ENCODE peak calls at places on chromosomes 1 and 21, in five cellular contexts. N, Z, D, L and S are unnamed samples.

GRCh38 chr1:37755290-37755689 is 9.6 kb downstream of the EPHA10 start:
- DNase-seq in Z (no peak), L (no peak), N (no peak), D (no peak), S (no peak)

GRCh38 chr1:39196244-39197215 is 8.0 kb upstream of the MACF1 start:
- DNase-seq in N (no peak), L (no peak), Z (peak; percentile 48), D (no peak), S (no peak)

GRCh38 chr1:53511933-53512806 is 53.0 kb downstream of the DMRTB1 start:
- DNase-seq in N (no peak), L (peak; percentile 32), Z (peak; percentile 42), D (peak; percentile 26), S (no peak)

GRCh38 chr1:217770895-217771294 is 139.8 kb downstream of the SPATA17 start:
- DNase-seq in Z (no peak), L (no peak), D (no peak), N (no peak), S (no peak)

GRCh38 chr1:155976062-155976912 is 2.1 kb downstream of the ARHGEF2 start:
- DNase-seq in N (peak; percentile 82), L (no peak), Z (peak; percentile 86), D (peak; percentile 47), S (no peak)

GRCh38 chr1:171803056-171803455 is 21.6 kb downstream of the METTL13 start:
- DNase-seq in N (no peak), L (no peak), Z (no peak), D (no peak), S (no peak)

GRCh38 chr21:22889445-22889844 is 1891.2 kb downstream of the NCAM2 start:
- DNase-seq in L (no peak), N (no peak), Z (no peak), D (no peak), S (no peak)

GRCh38 chr1:60990719-60991100 is 91.7 kb upstream of the NFIA start:
- DNase-seq in L (no peak), D (no peak), N (no peak), Z (no peak), S (no peak)

GRCh38 chr1:243658596-243659105 is 191.4 kb downstream of the AKT3 start:
- DNase-seq in Z (no peak), L (no peak), D (no peak), N (no peak), S (no peak)

GRCh38 chr1:218346391-218347204 is 1.5 kb downstream of the TGFB2 start:
- DNase-seq in Z (peak; percentile 64), D (no peak), L (no peak), N (no peak), S (no peak)

GRCh38 chr1:207020709-207021107 is 11.8 kb downstream of the C1orf116 start:
- DNase-seq in N (no peak), D (no peak), Z (no peak), L (no peak), S (no peak)

GRCh38 chr1:7938070-7938469 is 2.6 kb downstream of the TNFRSF9 start:
- DNase-seq in Z (no peak), N (no peak), L (no peak), D (no peak), S (no peak)

GRCh38 chr1:68229927-68230812 is 2.2 kb downstream of the WLS start:
- DNase-seq in N (no peak), Z (peak; percentile 27), L (no peak), D (no peak), S (no peak)
- H3K4me3 ChIP-seq in N (peak overlapping the region; percentile 84), Z (peak overlapping the region; percentile 56), L (peak overlapping the region; percentile 45), D (peak overlapping the region; percentile 70), S (no peak overlapping the region)

DNA sequence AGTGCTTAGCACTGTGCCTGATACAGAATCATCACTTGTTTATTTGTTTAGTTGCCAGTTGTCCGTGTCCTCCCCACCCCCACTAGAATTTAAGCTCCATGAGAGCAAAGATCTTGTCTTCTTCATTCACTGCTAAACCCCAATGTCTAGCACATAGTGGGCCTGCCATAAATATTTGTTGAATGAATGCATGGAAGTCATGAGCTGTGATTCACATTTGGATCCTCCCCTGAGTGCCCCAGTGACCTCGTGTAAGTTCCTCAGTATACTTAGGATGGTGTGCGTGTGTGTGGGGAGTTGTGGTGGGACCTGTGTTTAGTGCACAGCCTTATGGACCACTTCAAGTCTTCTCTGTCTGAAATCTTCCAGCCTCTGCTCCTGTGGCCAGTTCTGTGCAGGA is 23.1 kb downstream of the IER5 start:
- DNase-seq in D (no peak), L (no peak), Z (no peak), N (no peak), S (peak; percentile 65)
- H3K4me3 ChIP-seq in D (no peak overlapping the region), L (no peak overlapping the region), Z (no peak overlapping the region), N (no peak overlapping the region), S (no peak overlapping the region)

GRCh38 chr1:10538608-10539355 is 64.0 kb downstream of the PEX14 start:
- DNase-seq in Z (no peak), N (no peak), L (no peak), D (no peak), S (no peak)

GRCh38 chr1:10539411-10540043 is 64.8 kb downstream of the PEX14 start:
- DNase-seq in Z (no peak), L (no peak), N (no peak), D (no peak), S (no peak)

GRCh38 chr1:10534519-10534918 is 59.8 kb downstream of the PEX14 start:
- DNase-seq in L (no peak), Z (no peak), D (no peak), N (no peak), S (no peak)

GRCh38 chr1:10537082-10537766 is 62.5 kb downstream of the PEX14 start:
- DNase-seq in D (no peak), N (no peak), Z (no peak), L (no peak), S (no peak)

GRCh38 chr1:10536133-10536768 is 61.5 kb downstream of the PEX14 start:
- DNase-seq in D (no peak), L (no peak), N (no peak), Z (no peak), S (no peak)
- H3K4me3 ChIP-seq in D (no peak overlapping the region), L (no peak overlapping the region), N (no peak overlapping the region), Z (no peak overlapping the region), S (no peak overlapping the region)

DNA sequence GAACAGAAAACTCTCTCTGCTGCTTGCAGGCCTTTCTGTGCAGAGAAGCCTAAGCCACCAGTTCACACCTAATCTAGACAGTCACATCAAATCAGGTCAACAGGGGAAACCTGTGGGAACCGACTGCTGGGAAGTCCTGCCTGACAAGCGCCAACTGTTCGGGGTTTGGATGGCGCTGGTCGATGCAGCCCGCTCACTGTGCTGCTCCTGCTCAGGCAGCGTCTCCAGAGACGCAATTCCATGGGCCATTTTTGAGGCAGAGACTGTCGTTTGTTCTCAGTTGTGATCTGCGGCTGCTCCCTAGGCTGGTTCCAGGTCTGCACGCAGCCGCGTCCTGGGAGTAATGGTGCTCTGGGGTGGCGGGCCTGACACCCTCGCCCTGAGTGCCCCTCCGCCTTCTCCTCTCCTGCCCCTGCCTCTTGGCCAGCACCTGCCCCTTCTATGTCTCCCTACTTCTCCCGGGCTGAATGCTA is 1.4 kb downstream of the AGT start:
- DNase-seq in D (no peak), L (no peak), Z (no peak), N (no peak), S (no peak)
- H3K4me3 ChIP-seq in D (no peak overlapping the region), L (no peak overlapping the region), Z (no peak overlapping the region), N (no peak overlapping the region), S (no peak overlapping the region)

GRCh38 chr1:90717665-90718410 is 736 bp upstream of the BARHL2 start:
- DNase-seq in D (no peak), Z (peak; percentile 18), N (no peak), L (no peak), S (no peak)
- H3K4me3 ChIP-seq in D (peak overlapping the region; percentile 46), Z (peak overlapping the region; percentile 19), N (peak overlapping the region; percentile 35), L (no peak overlapping the region), S (peak overlapping the region; percentile 27)

DNA sequence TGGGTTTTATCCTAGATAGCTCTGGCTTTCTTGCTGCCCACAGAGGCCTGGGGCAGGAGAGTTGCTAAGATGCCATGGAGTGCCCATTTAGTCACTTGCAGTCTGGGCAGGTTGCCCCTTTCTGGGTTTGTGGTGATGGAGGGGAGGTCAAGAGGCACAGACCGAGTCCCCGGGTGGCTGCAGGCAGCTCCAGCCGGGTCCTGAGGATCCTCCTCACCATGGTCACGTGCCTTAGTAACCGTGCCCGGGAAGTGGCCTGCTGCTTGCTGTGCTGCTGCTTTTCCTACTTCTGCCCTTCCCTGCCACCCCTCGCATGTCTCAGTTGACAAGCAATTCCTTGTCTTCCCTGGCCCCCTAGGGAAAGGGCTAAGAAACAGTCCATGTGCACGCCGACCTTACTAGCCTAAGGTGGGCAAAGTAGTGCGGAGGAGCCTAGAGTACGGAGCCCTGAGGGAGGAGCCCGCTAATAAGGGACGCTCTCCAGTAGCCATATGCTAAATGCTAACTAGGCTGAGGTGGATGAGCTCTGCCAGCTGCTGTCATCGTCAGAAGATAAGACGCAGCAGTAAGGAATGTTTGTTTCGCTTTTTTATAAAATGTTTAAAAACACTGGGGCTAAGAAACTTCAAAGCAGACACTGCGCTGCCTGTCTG is 34.9 kb downstream of the CLCA1 start:
- DNase-seq in N (peak; percentile 67), Z (no peak), L (no peak), D (no peak), S (no peak)
- H3K4me3 ChIP-seq in N (peak overlapping the region; percentile 41), Z (no peak overlapping the region), L (no peak overlapping the region), D (no peak overlapping the region), S (no peak overlapping the region)

GRCh38 chr21:44907225-44907965 is 13.3 kb downstream of the ITGB2 start:
- DNase-seq in D (no peak), L (peak; percentile 49), N (no peak), Z (no peak), S (no peak)
- H3K4me3 ChIP-seq in D (no peak overlapping the region), L (no peak overlapping the region), N (peak overlapping the region; percentile 28), Z (no peak overlapping the region), S (no peak overlapping the region)